ENCODE peak calls at places on chromosomes 7 and 10, in four cellular contexts. B, Y, F and Z are unnamed samples. For H3K4me1, the result is how much of the 10 kb centered on the place peaks cover.

GRCh38 chr7:152588350-152588749 is 87.6 kb downstream of the XRCC2 start:
- DNase-seq in F (peak), Y (no peak), B (no peak), Z (no peak)

GRCh38 chr7:76204147-76204546 is 2.5 kb downstream of the SRRM3 start:
- DNase-seq in F (no peak), Y (no peak), B (no peak), Z (no peak)

GRCh38 chr7:156919132-156919713 is 26.2 kb upstream of the LMBR1 start:
- DNase-seq in B (no peak), Y (no peak), F (no peak), Z (peak)

GRCh38 chr7:16891338-16891737 is 9.6 kb upstream of the AGR3 start:
- DNase-seq in Y (peak), B (no peak), F (peak), Z (no peak)

GRCh38 chr7:76220185-76221057 is 18.7 kb downstream of the SRRM3 start:
- DNase-seq in Y (no peak), F (peak), B (no peak), Z (no peak)

GRCh38 chr7:131607291-131608111 is 51.1 kb upstream of the PODXL start:
- DNase-seq in F (no peak), B (no peak), Y (no peak), Z (no peak)

GRCh38 chr7:146961617-146962016 is 845.0 kb downstream of the CNTNAP2 start:
- DNase-seq in B (no peak), F (no peak), Y (peak), Z (no peak)

GRCh38 chr10:21308018-21308417 is 217.5 kb downstream of the SKIDA1 start:
- DNase-seq in Y (no peak), F (no peak), B (no peak), Z (no peak)

GRCh38 chr7:85833071-85833470 is 646.2 kb upstream of the SEMA3D start:
- DNase-seq in Y (no peak), F (peak), B (no peak), Z (no peak)

GRCh38 chr10:19762026-19762425 is 54.2 kb upstream of the PLXDC2 start:
- DNase-seq in Y (no peak), B (no peak), F (no peak), Z (no peak)

GRCh38 chr10:101972761-101973160 is 83.2 kb downstream of the ARMH3 start:
- DNase-seq in F (peak), Y (no peak), B (no peak), Z (no peak)

GRCh38 chr7:106657085-106657991 is 3.6 kb downstream of the CCDC71L start:
- DNase-seq in B (no peak), Y (no peak), F (peak), Z (no peak)

GRCh38 chr7:81439591-81439990 is 330.3 kb downstream of the HGF start:
- DNase-seq in B (no peak), F (peak), Y (no peak), Z (no peak)

GRCh38 chr7:138935438-138936079 is 45.6 kb downstream of the KIAA1549 start:
- DNase-seq in F (peak), Y (no peak), B (no peak), Z (no peak)

GRCh38 chr7:127252736-127253288 is at the start of gene GRM8:
- DNase-seq in F (peak), Y (peak), B (peak), Z (peak)

GRCh38 chr10:125084191-125085186 is 75.9 kb downstream of the CTBP2 start:
- DNase-seq in F (peak), Y (peak), B (peak), Z (peak)

GRCh38 chr10:43115881-43116595 is 22.2 kb upstream of the CSGALNACT2 start:
- DNase-seq in F (no peak), B (no peak), Y (no peak), Z (no peak)

GRCh38 chr10:117969592-117969991 is 77.1 kb downstream of the RAB11FIP2 start:
- DNase-seq in F (no peak), Y (no peak), B (no peak), Z (no peak)

GRCh38 chr10:117964528-117964927 is 82.2 kb downstream of the RAB11FIP2 start:
- DNase-seq in F (no peak), B (no peak), Y (no peak), Z (no peak)

GRCh38 chr10:117968354-117969182 is 78.2 kb downstream of the RAB11FIP2 start:
- DNase-seq in B (no peak), Y (no peak), F (no peak), Z (no peak)

GRCh38 chr10:117967149-117967548 is 79.6 kb downstream of the RAB11FIP2 start:
- DNase-seq in B (no peak), F (no peak), Y (no peak), Z (no peak)

DNA sequence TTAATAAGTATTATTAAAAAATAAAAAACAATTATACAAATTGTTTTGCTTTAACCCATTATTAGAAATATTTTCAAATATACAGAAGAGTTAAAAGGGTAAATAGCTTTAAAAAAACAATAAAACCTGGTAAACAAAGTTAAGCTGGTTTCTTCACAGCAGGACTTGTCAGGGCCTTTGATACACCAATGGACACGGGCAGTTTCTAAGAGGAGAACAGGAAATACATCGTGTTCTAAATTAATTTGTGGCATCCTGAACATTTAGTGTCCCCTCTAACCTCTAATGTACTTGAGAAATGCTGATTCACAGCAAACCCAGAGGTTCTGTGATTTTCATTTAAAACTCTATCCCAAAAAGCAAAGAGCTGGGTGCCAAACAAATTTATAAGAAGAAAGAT is 80.8 kb downstream of the RAB11FIP2 start:
- DNase-seq in Y (no peak), B (no peak), F (no peak), Z (no peak)
- H3K4me1 ChIP-seq in Y (under half), B (under half), F (under half), Z (under half)

DNA sequence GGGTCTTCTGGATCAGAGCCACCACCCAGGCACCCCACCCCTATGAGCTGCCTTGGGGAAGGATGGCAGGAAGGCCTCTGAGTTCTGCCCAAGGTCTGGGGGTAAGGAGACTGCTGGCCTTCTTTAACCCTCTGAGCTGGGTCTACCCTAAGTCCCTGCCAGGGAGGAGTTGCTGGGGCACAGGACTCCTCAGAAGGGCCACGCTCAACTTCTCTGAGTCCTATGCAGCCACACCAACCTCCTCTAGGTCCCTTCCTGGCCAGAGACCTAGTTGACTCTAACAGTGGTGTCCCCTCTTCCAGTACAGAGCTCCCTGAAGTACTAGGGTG is 2.6 kb upstream of the NEURL1 start:
- DNase-seq in Y (no peak), F (no peak), B (no peak), Z (no peak)
- H3K27ac ChIP-seq in Y (no peak), F (no peak), B (no peak), Z (no peak)

GRCh38 chr10:98980353-98980752 is 255.3 kb downstream of the HPSE2 start:
- DNase-seq in F (no peak), Y (no peak), B (no peak), Z (no peak)
- H3K4me1 ChIP-seq in F (under half), Y (under half), B (under half), Z (under half)

DNA sequence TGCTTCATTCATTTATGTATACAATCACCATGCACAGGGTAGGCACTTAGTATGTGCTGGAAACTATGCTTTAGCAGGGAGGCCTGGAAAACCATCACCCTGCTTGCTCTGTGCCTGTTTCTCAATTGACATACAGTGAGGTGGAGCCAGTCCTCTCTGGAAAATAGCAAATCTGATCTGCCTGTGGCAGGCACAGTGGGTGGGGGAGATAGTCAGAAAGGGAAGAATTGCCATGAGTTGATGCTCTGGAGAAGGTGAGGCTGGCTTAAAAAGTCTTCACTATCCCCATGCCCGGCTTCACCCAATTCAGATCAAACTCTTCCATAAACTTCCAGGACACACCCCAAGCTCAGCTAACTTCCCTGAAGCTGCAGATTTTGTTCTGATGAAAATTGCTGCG is 84.8 kb downstream of the ANK3 start:
- DNase-seq in Y (no peak), B (no peak), F (no peak), Z (no peak)
- H3K27ac ChIP-seq in Y (peak), B (no peak), F (peak), Z (no peak)

GRCh38 chr10:121591186-121591585 is 7.1 kb downstream of the FGFR2 start:
- DNase-seq in F (no peak), B (no peak), Y (no peak), Z (no peak)

GRCh38 chr10:121590772-121591171 is 7.5 kb downstream of the FGFR2 start:
- DNase-seq in Y (no peak), B (no peak), F (no peak), Z (no peak)

GRCh38 chr10:121593676-121594075 is 4.6 kb downstream of the FGFR2 start:
- DNase-seq in B (no peak), Y (no peak), F (no peak), Z (no peak)

GRCh38 chr10:121593267-121593666 is 5.0 kb downstream of the FGFR2 start:
- DNase-seq in Y (no peak), B (no peak), F (no peak), Z (no peak)

GRCh38 chr10:121592155-121592890 is 5.9 kb downstream of the FGFR2 start:
- DNase-seq in F (no peak), B (no peak), Y (no peak), Z (no peak)
- H3K4me1 ChIP-seq in F (under half), B (under half), Y (under half), Z (under half)

GRCh38 chr10:79220296-79220695 is 127.0 kb upstream of the PPIF start:
- DNase-seq in B (no peak), F (no peak), Y (no peak), Z (no peak)

GRCh38 chr10:79223001-79223345 is 124.3 kb upstream of the PPIF start:
- DNase-seq in B (no peak), Y (no peak), F (no peak), Z (no peak)

GRCh38 chr10:79221110-79222051 is 125.9 kb upstream of the PPIF start:
- DNase-seq in Y (peak), F (peak), B (no peak), Z (peak)

GRCh38 chr10:79223346-79224048 is 123.8 kb upstream of the PPIF start:
- DNase-seq in Y (peak), B (no peak), F (peak), Z (no peak)

DNA sequence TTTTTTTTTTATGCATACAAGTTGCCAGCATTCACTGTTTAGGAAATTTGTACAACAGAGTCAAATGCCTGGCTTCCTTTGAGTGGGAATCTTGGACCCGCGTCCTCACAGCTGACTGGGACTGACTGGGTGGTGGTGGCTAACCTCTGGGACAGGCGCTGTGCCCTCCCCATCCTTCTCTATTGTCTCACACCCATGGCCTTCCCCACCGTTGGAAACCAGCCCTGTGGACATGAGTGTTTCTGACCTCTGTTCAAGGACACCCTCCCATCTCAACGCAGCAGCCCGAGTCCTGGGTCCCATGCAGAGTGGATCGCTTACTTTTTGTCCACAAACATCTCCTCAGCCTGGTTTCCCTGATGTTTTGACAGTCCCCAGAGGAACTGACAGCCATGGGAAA is 125.1 kb upstream of the PPIF start:
- DNase-seq in B (no peak), Y (peak), F (no peak), Z (no peak)
- H3K27ac ChIP-seq in B (no peak), Y (peak), F (no peak), Z (no peak)

GRCh38 chr10:79129361-79129997 is 60.7 kb downstream of the ZMIZ1 start:
- DNase-seq in F (peak), B (no peak), Y (no peak), Z (peak)

GRCh38 chr10:79130255-79130654 is 61.5 kb downstream of the ZMIZ1 start:
- DNase-seq in B (no peak), F (no peak), Y (no peak), Z (no peak)

GRCh38 chr10:79128923-79129305 is 60.1 kb downstream of the ZMIZ1 start:
- DNase-seq in B (no peak), Y (no peak), F (no peak), Z (no peak)

GRCh38 chr10:79131730-79132644 is 63.2 kb downstream of the ZMIZ1 start:
- DNase-seq in Y (no peak), B (no peak), F (no peak), Z (no peak)

GRCh38 chr10:79130846-79131245 is 62.1 kb downstream of the ZMIZ1 start:
- DNase-seq in F (no peak), Y (no peak), B (no peak), Z (no peak)
- H3K4me1 ChIP-seq in F (half or more), Y (half or more), B (under half), Z (under half)

GRCh38 chr10:73899401-73899780 is 11.5 kb upstream of the PLAU start:
- DNase-seq in B (no peak), F (peak), Y (no peak), Z (no peak)

GRCh38 chr10:73901261-73901660 is 9.7 kb upstream of the PLAU start:
- DNase-seq in Y (no peak), B (no peak), F (no peak), Z (no peak)

GRCh38 chr10:73900068-73900467 is 10.9 kb upstream of the PLAU start:
- DNase-seq in F (no peak), B (no peak), Y (no peak), Z (no peak)

GRCh38 chr10:73905256-73906018 is 5.5 kb upstream of the PLAU start:
- DNase-seq in Y (no peak), F (no peak), B (no peak), Z (no peak)

GRCh38 chr10:73902351-73902750 is 8.6 kb upstream of the PLAU start:
- DNase-seq in F (no peak), Y (no peak), B (no peak), Z (no peak)
- H3K27ac ChIP-seq in F (no peak), Y (no peak), B (no peak), Z (no peak)